ENCODE peak calls at places on chromosomes 11 and 22, in ten cellular contexts. N is heart right ventricle, C is AG09319, B is mesendoderm, L is AG09309, I is Calu3, G is colonic mucosa, T is right atrium auricular region, V is cardiac muscle cell, K is progenitor cell of endocrine pancreas. A is an unnamed sample.

GRCh38 chr11:114366331-114367243 is 33.7 kb downstream of the C11orf71 start:
- DNase-seq in V (peak), N (no peak), K (no peak), T (no peak), G (no peak), C (no peak), I (no peak), B (peak), L (peak), A (no peak)

GRCh38 chr22:32951807-32952153 is 106.4 kb downstream of the SYN3 start:
- DNase-seq in I (no peak), G (no peak), N (peak), K (no peak), L (no peak), B (no peak), T (no peak), C (no peak), V (peak), A (no peak)

GRCh38 chr11:33530824-33531223 is 169.8 kb downstream of the C11orf91 start:
- DNase-seq in L (no peak), K (no peak), T (no peak), V (peak), N (no peak), C (no peak), B (no peak), I (no peak), G (no peak), A (no peak)

GRCh38 chr22:30856699-30857098 is 111.9 kb downstream of the MORC2 start:
- DNase-seq in B (no peak), C (no peak), G (peak), T (no peak), N (no peak), V (no peak), I (no peak), K (no peak), L (no peak), A (no peak)

GRCh38 chr11:108561535-108561991 is 32.0 kb downstream of the EXPH5 start:
- DNase-seq in G (no peak), V (peak), K (no peak), L (no peak), T (no peak), C (no peak), N (no peak), B (peak), I (no peak), A (no peak)

GRCh38 chr22:49784987-49785614 is 42.6 kb downstream of the BRD1 start:
- DNase-seq in T (no peak), V (no peak), N (no peak), K (no peak), I (no peak), C (no peak), B (no peak), G (no peak), L (no peak), A (no peak)

GRCh38 chr11:87819141-87819540 is 356.1 kb downstream of the RAB38 start:
- DNase-seq in I (no peak), L (peak), G (no peak), B (no peak), T (no peak), C (no peak), V (peak), K (no peak), N (no peak), A (no peak)

GRCh38 chr11:70495351-70496310 is 97.3 kb downstream of the CTTN start:
- DNase-seq in N (no peak), I (no peak), G (no peak), B (no peak), T (no peak), C (no peak), V (no peak), L (no peak), K (no peak), A (no peak)

GRCh38 chr11:26276798-26277424 is 55.0 kb upstream of the ANO3 start:
- DNase-seq in G (peak), T (peak), I (peak), B (peak), L (peak), V (peak), C (peak), N (peak), K (peak), A (no peak)